ENCODE peak calls at places on chromosomes 13 and 19, in five cellular contexts. W is transverse colon, I is A549, U is HepG2, T is H1. J is an unnamed sample.

GRCh38 chr19:38452430-38453366 is 19.2 kb downstream of the RYR1 start:
- DNase-seq in W (no peak), I (no peak), U (no peak), T (peak; percentile 98), J (no peak)

GRCh38 chr13:20387006-20387405 is 138.7 kb downstream of the CRYL1 start:
- DNase-seq in W (no peak), T (no peak), I (no peak), U (no peak), J (no peak)

GRCh38 chr13:40069173-40070044 is 413.9 kb downstream of the COG6 start:
- DNase-seq in I (peak; percentile 19), U (peak; percentile 67), W (peak; percentile 80), T (peak; percentile 84), J (peak; percentile 91)

GRCh38 chr19:15332311-15332996 is at the start of gene BRD4:
- DNase-seq in W (peak; percentile 79), U (no peak), I (peak; percentile 69), T (peak; percentile 86), J (no peak)

GRCh38 chr19:928471-929259 is 2.8 kb downstream of the ARID3A start:
- DNase-seq in T (no peak), I (no peak), W (no peak), U (peak; percentile 43), J (no peak)

GRCh38 chr13:107144432-107144831 is 576.5 kb upstream of the ARGLU1 start:
- DNase-seq in U (no peak), T (no peak), W (no peak), I (no peak), J (no peak)

GRCh38 chr19:33604651-33605050 is 17.1 kb upstream of the CHST8 start:
- DNase-seq in U (no peak), W (no peak), T (no peak), I (no peak), J (no peak)

GRCh38 chr13:26007774-26008173 is 44.0 kb downstream of the SHISA2 start:
- DNase-seq in W (no peak), I (no peak), T (no peak), U (no peak), J (no peak)

GRCh38 chr13:114268344-114269280 is 12.8 kb upstream of the UPF3A start:
- DNase-seq in I (no peak), T (no peak), U (no peak), W (no peak), J (no peak)

GRCh38 chr19:43470288-43470687 is 4.9 kb upstream of the LYPD3 start:
- DNase-seq in W (no peak), T (no peak), I (no peak), U (no peak), J (no peak)

GRCh38 chr13:45885194-45885593 is 33.6 kb upstream of the SIAH3 start:
- DNase-seq in W (no peak), U (no peak), I (no peak), T (no peak), J (no peak)

GRCh38 chr13:99224019-99224418 is 23.4 kb downstream of the UBAC2 start:
- DNase-seq in W (no peak), U (no peak), T (no peak), I (no peak), J (peak; percentile 24)

GRCh38 chr19:14411161-14411560 is 8.0 kb downstream of the DDX39A start:
- DNase-seq in T (no peak), U (no peak), W (no peak), I (no peak), J (no peak)

GRCh38 chr13:97113231-97114001 is 108.7 kb upstream of the MBNL2 start:
- DNase-seq in T (no peak), U (no peak), I (no peak), W (no peak), J (no peak)

GRCh38 chr19:2254052-2254872 is 2.0 kb downstream of the JSRP1 start:
- DNase-seq in I (no peak), T (peak; percentile 93), W (no peak), U (peak; percentile 64), J (no peak)
- TF ChIP-seq CTCF in I (no peak), T (peak; percentile 76), W (no peak), U (peak; percentile 85), J (peak; percentile 21)

DNA sequence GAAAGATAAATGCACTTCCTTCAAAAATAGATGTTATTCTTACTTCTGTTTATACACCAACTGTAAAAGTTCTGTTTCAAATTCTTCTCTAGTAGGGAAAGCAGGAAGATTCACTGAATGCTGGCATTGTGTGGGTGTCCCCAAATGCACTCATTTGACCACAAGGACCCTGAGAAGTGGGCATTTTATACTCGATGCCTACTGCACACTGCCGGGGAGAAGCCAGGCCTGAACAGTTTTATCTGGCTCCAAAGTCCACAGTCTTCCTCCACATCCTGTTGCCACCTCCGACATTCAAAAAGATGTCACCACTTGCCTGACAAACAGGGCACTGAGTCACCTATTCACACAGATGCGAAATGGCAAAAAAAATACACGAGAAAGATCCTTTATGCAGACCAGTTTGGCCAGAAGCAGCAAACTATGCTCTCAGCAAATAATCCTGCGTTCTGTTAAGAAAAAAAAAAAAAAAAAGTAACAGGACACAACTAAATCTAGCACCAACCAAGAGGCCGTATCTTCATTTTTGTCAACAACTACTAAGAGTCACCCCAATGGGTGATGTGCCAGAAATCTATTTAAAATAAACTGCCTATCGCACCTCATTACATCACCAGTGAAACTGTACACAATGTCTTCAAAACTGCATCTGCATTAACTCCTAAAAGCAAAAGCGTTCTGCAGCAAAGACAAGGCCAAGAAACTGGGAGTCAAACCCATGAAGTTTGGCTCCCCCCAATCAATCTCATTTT is 6.2 kb downstream of the ZC3H4 start:
- DNase-seq in U (peak; percentile 93), W (no peak), I (no peak), T (no peak), J (no peak)
- H3K4me1 ChIP-seq in U (peaks cover 78% of the 10 kb centered on the region), W (peaks cover 59% of the 10 kb centered on the region), I (peaks cover 39% of the 10 kb centered on the region), T (peaks cover 3% of the 10 kb centered on the region), J (peaks cover 83% of the 10 kb centered on the region)

DNA sequence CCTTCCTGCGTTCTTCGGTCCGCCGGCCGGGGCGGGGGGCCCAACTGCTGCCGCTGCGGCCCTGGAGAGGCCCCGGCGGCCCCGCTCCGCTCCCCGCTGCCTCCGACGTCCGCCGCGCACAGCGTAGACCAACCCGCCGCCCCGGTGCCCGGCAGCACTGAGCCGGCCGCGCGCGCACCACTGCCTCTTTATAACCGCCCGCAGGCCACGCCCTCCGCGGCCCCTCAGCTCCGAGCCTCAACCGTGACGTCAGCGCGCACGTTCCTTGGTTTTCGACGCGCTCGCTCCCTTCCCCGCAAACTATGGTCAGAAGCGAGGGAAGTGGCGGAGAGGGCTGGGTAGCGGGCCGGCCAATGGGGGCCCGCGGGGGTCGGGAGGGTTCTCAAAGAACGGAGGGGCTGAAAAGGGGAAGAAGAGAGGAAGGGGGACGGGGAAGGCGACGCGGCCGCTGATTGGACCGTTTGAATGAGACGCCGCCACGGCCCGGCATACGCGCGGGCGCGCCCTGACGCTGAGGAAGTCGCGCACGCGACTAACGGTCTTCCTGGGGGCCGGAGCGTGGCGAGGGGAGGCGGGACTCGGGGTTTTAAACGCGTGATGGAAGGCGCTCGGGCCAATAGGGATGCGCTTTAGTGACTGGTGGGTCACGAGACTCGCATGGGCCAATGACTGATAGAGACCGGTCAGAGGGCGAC is at the start of gene UBE2S:
- DNase-seq in W (peak; percentile 98), T (peak; percentile 96), I (peak; percentile 100), U (peak; percentile 83), J (peak; percentile 100)
- TF ChIP-seq EP300 in W (no peak), T (no peak), I (no peak), U (no peak), J (no peak)

GRCh38 chr19:37370880-37371661 is at the start of gene ZNF527:
- DNase-seq in U (peak; percentile 96), I (peak; percentile 99), W (peak; percentile 98), T (peak; percentile 93), J (peak; percentile 99)
- TF ChIP-seq CTCF in U (peak; percentile 24), I (no peak), W (no peak), T (no peak), J (no peak)

GRCh38 chr19:41307954-41308449 is 2.0 kb upstream of the CCDC97 start:
- DNase-seq in T (no peak), W (no peak), U (no peak), I (no peak), J (no peak)
- H3K4me1 ChIP-seq in T (peaks cover 2% of the 10 kb centered on the region), W (peaks cover 61% of the 10 kb centered on the region), U (peaks cover 28% of the 10 kb centered on the region), I (peaks cover 24% of the 10 kb centered on the region), J (peaks cover 50% of the 10 kb centered on the region)

GRCh38 chr19:57355916-57356315 is 4.8 kb downstream of the ZNF304 start:
- DNase-seq in I (no peak), T (no peak), U (no peak), W (no peak), J (no peak)

GRCh38 chr19:57348136-57348535 is 2.9 kb upstream of the ZNF304 start:
- DNase-seq in T (no peak), W (no peak), U (no peak), I (no peak), J (no peak)

GRCh38 chr19:57351867-57352266 is 796 bp downstream of the ZNF304 start:
- DNase-seq in U (no peak), W (no peak), I (no peak), T (no peak), J (no peak)

DNA sequence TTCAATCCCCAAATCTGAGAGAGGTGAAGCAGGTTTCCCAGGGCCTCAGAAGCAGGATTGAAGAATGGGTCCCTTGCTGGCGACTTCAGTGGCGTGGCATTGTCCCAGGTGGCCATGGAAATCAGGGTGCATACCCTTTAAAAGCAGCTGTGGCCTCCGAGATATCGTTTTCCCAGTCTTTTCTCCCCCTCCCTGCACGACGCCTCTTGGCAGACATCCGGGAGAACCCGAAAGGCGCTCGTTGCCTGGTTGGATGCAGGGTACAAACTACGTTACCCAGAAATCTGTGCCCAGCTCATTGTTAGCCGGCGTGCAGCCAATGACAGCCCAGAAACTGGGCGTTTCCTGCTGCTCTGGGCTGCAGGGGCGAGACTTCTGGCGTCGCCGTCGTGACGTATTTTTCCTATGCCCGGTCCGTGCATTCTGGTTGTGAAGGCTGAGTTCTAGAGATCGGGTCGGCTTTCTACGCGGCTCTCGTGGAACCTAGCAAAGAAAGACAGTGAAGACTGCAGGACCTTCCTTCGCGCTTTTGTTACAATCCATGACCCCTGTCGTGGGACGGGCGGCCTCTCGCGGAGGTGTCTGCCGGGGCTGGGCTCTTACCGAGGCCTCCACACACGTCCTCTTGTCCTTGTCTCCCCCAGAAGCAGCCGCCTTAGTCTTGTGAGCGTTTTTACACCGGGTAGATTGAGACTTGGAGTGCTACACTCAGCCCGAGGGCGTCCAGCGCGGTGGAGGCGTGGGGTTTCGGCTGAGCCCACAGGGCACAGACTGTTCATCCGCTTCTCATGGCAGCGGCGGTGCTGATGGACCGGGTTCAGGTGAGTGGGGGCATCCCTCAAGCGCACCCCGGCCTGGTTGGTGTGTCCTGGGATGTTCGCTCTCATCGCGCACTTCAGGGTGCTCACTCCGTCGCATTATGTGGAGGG is at the start of gene ZNF304:
- DNase-seq in U (peak; percentile 93), W (peak; percentile 92), T (peak; percentile 86), I (peak; percentile 85), J (peak; percentile 97)
- TF ChIP-seq EP300 in U (no peak), W (no peak), T (no peak), I (no peak), J (no peak)

J was measured in esophagus muscularis mucosa.